ENCODE peak calls at places on chromosomes 1 and 21, in seven cellular contexts. One of them, this sample, is unnamed.
A peak's percentile ranks its signal among the peaks of the same experiment; 100 is the strongest.

GRCh38 chr21:42083361-42083690 is 12.2 kb downstream of the UMODL1 start:
- DNase-seq in mesendoderm: no peak
- DNase-seq in MM.1S: no peak
- DNase-seq in CD8-positive, alpha-beta T cell: no peak
- DNase-seq in stomach: no peak
- DNase-seq in fibroblast of lung: no peak
- DNase-seq in breast epithelium: no peak
- DNase-seq in this sample: no peak

GRCh38 chr1:14825396-14825795 is 226.9 kb downstream of the KAZN start:
- DNase-seq in mesendoderm: no peak
- DNase-seq in MM.1S: no peak
- DNase-seq in CD8-positive, alpha-beta T cell: no peak
- DNase-seq in stomach: no peak
- DNase-seq in fibroblast of lung: no peak
- DNase-seq in breast epithelium: no peak
- DNase-seq in this sample: no peak

GRCh38 chr1:7675431-7676273 is 95.4 kb upstream of the VAMP3 start:
- DNase-seq in mesendoderm: no peak
- DNase-seq in MM.1S: no peak
- DNase-seq in CD8-positive, alpha-beta T cell: no peak
- DNase-seq in stomach: no peak
- DNase-seq in fibroblast of lung: no peak
- DNase-seq in breast epithelium: peak; percentile 41
- DNase-seq in this sample: no peak

GRCh38 chr1:9957726-9958125 is 14.5 kb downstream of the NMNAT1 start:
- DNase-seq in mesendoderm: no peak
- DNase-seq in MM.1S: no peak
- DNase-seq in CD8-positive, alpha-beta T cell: no peak
- DNase-seq in stomach: no peak
- DNase-seq in fibroblast of lung: no peak
- DNase-seq in breast epithelium: no peak
- DNase-seq in this sample: no peak

GRCh38 chr1:25343872-25344271 is 5.7 kb downstream of the TMEM50A start:
- DNase-seq in mesendoderm: no peak
- DNase-seq in MM.1S: no peak
- DNase-seq in CD8-positive, alpha-beta T cell: no peak
- DNase-seq in stomach: no peak
- DNase-seq in fibroblast of lung: peak; percentile 85
- DNase-seq in breast epithelium: no peak
- DNase-seq in this sample: no peak

GRCh38 chr1:66931548-66932124 is 6.8 kb downstream of the MIER1 start:
- DNase-seq in mesendoderm: no peak
- DNase-seq in MM.1S: peak; percentile 39
- DNase-seq in CD8-positive, alpha-beta T cell: no peak
- DNase-seq in stomach: no peak
- DNase-seq in fibroblast of lung: no peak
- DNase-seq in breast epithelium: no peak
- DNase-seq in this sample: no peak

GRCh38 chr1:109762821-109763645 is 690 bp downstream of the EPS8L3 start:
- DNase-seq in mesendoderm: no peak
- DNase-seq in MM.1S: no peak
- DNase-seq in CD8-positive, alpha-beta T cell: no peak
- DNase-seq in stomach: peak; percentile 35
- DNase-seq in fibroblast of lung: peak; percentile 84
- DNase-seq in breast epithelium: no peak
- DNase-seq in this sample: no peak

GRCh38 chr21:43345746-43346409 is 81.1 kb downstream of the SIK1 start:
- DNase-seq in mesendoderm: no peak
- DNase-seq in MM.1S: no peak
- DNase-seq in CD8-positive, alpha-beta T cell: no peak
- DNase-seq in stomach: no peak
- DNase-seq in fibroblast of lung: peak; percentile 89
- DNase-seq in breast epithelium: no peak
- DNase-seq in this sample: no peak

GRCh38 chr1:112998592-112999235 is 42.7 kb upstream of the SLC16A1 start:
- DNase-seq in mesendoderm: peak; percentile 26
- DNase-seq in MM.1S: no peak
- DNase-seq in CD8-positive, alpha-beta T cell: no peak
- DNase-seq in stomach: peak; percentile 55
- DNase-seq in fibroblast of lung: peak; percentile 76
- DNase-seq in breast epithelium: no peak
- DNase-seq in this sample: peak; percentile 67

GRCh38 chr1:201552941-201553341 is 14.0 kb downstream of the NAV1 start:
- DNase-seq in mesendoderm: no peak
- DNase-seq in MM.1S: no peak
- DNase-seq in CD8-positive, alpha-beta T cell: no peak
- DNase-seq in stomach: no peak
- DNase-seq in fibroblast of lung: no peak
- DNase-seq in breast epithelium: no peak
- DNase-seq in this sample: no peak

GRCh38 chr1:48817505-48818114 is 40.9 kb upstream of the BEND5 start:
- DNase-seq in mesendoderm: peak; percentile 77
- DNase-seq in MM.1S: peak; percentile 55
- DNase-seq in CD8-positive, alpha-beta T cell: no peak
- DNase-seq in stomach: peak; percentile 71
- DNase-seq in fibroblast of lung: peak; percentile 63
- DNase-seq in breast epithelium: peak; percentile 52
- DNase-seq in this sample: peak; percentile 65

GRCh38 chr1:110916669-110917306 is 43.8 kb downstream of the CD53 start:
- DNase-seq in mesendoderm: peak; percentile 30
- DNase-seq in MM.1S: peak; percentile 65
- DNase-seq in CD8-positive, alpha-beta T cell: no peak
- DNase-seq in stomach: no peak
- DNase-seq in fibroblast of lung: peak; percentile 0
- DNase-seq in breast epithelium: no peak
- DNase-seq in this sample: no peak

GRCh38 chr1:62391369-62391971 is 45.4 kb upstream of the USP1 start:
- DNase-seq in mesendoderm: peak; percentile 74
- DNase-seq in MM.1S: peak; percentile 10
- DNase-seq in CD8-positive, alpha-beta T cell: peak; percentile 9
- DNase-seq in stomach: no peak
- DNase-seq in fibroblast of lung: peak; percentile 17
- DNase-seq in breast epithelium: no peak
- DNase-seq in this sample: no peak

GRCh38 chr1:212977781-212978645 is 27.7 kb downstream of the VASH2 start:
- DNase-seq in mesendoderm: no peak
- DNase-seq in MM.1S: no peak
- DNase-seq in CD8-positive, alpha-beta T cell: no peak
- DNase-seq in stomach: peak; percentile 5
- DNase-seq in fibroblast of lung: no peak
- DNase-seq in breast epithelium: no peak
- DNase-seq in this sample: no peak

GRCh38 chr1:105636052-105636451 is 1420.4 kb upstream of the PRMT6 start:
- DNase-seq in mesendoderm: no peak
- DNase-seq in MM.1S: no peak
- DNase-seq in CD8-positive, alpha-beta T cell: no peak
- DNase-seq in stomach: no peak
- DNase-seq in fibroblast of lung: no peak
- DNase-seq in breast epithelium: no peak
- DNase-seq in this sample: no peak

GRCh38 chr1:178938959-178939317 is 68.1 kb upstream of the ANGPTL1 start:
- DNase-seq in mesendoderm: no peak
- DNase-seq in MM.1S: no peak
- DNase-seq in CD8-positive, alpha-beta T cell: no peak
- DNase-seq in stomach: no peak
- DNase-seq in fibroblast of lung: peak; percentile 70
- DNase-seq in breast epithelium: no peak
- DNase-seq in this sample: peak; percentile 61

GRCh38 chr21:31372176-31372765 is 28.2 kb upstream of the TIAM1 start:
- DNase-seq in mesendoderm: no peak
- DNase-seq in MM.1S: no peak
- DNase-seq in CD8-positive, alpha-beta T cell: no peak
- DNase-seq in stomach: no peak
- DNase-seq in fibroblast of lung: no peak
- DNase-seq in breast epithelium: no peak
- DNase-seq in this sample: no peak

GRCh38 chr21:45158491-45159423 is 84.4 kb downstream of the ADARB1 start:
- DNase-seq in mesendoderm: no peak
- DNase-seq in MM.1S: no peak
- DNase-seq in CD8-positive, alpha-beta T cell: no peak
- DNase-seq in stomach: no peak
- DNase-seq in fibroblast of lung: no peak
- DNase-seq in breast epithelium: no peak
- DNase-seq in this sample: no peak

GRCh38 chr1:11921022-11921421 is 5.2 kb downstream of the KIAA2013 start:
- DNase-seq in mesendoderm: no peak
- DNase-seq in MM.1S: no peak
- DNase-seq in CD8-positive, alpha-beta T cell: no peak
- DNase-seq in stomach: no peak
- DNase-seq in fibroblast of lung: no peak
- DNase-seq in breast epithelium: no peak
- DNase-seq in this sample: no peak

GRCh38 chr1:11925938-11926292 is 312 bp downstream of the KIAA2013 start:
- DNase-seq in mesendoderm: no peak
- DNase-seq in MM.1S: no peak
- DNase-seq in CD8-positive, alpha-beta T cell: peak; percentile 12
- DNase-seq in stomach: no peak
- DNase-seq in fibroblast of lung: no peak
- DNase-seq in breast epithelium: no peak
- DNase-seq in this sample: no peak

GRCh38 chr1:11923069-11923826 is 3.0 kb downstream of the KIAA2013 start:
- DNase-seq in mesendoderm: no peak
- DNase-seq in MM.1S: no peak
- DNase-seq in CD8-positive, alpha-beta T cell: no peak
- DNase-seq in stomach: no peak
- DNase-seq in fibroblast of lung: no peak
- DNase-seq in breast epithelium: no peak
- DNase-seq in this sample: no peak

GRCh38 chr1:11924334-11925195 is 1.7 kb downstream of the KIAA2013 start:
- DNase-seq in mesendoderm: no peak
- DNase-seq in MM.1S: peak; percentile 64
- DNase-seq in CD8-positive, alpha-beta T cell: no peak
- DNase-seq in stomach: no peak
- DNase-seq in fibroblast of lung: no peak
- DNase-seq in breast epithelium: no peak
- DNase-seq in this sample: no peak

GRCh38 chr1:11923827-11924113 is 2.5 kb downstream of the KIAA2013 start:
- DNase-seq in mesendoderm: no peak
- DNase-seq in MM.1S: no peak
- DNase-seq in CD8-positive, alpha-beta T cell: no peak
- DNase-seq in stomach: no peak
- DNase-seq in fibroblast of lung: no peak
- DNase-seq in breast epithelium: no peak
- DNase-seq in this sample: no peak
- H3K4me1 ChIP-seq in mesendoderm: peaks cover 5% of the 10 kb centered on the region
- H3K4me1 ChIP-seq in MM.1S: peaks cover 5% of the 10 kb centered on the region
- H3K4me1 ChIP-seq in CD8-positive, alpha-beta T cell: peaks cover 37% of the 10 kb centered on the region
- H3K4me1 ChIP-seq in stomach: peaks cover 46% of the 10 kb centered on the region
- H3K4me1 ChIP-seq in fibroblast of lung: peaks cover 11% of the 10 kb centered on the region
- H3K4me1 ChIP-seq in breast epithelium: peaks cover 8% of the 10 kb centered on the region
- H3K4me1 ChIP-seq in this sample: peaks cover 46% of the 10 kb centered on the region

GRCh38 chr1:21924503-21925005 is 12.6 kb downstream of the HSPG2 start:
- DNase-seq in mesendoderm: no peak
- DNase-seq in MM.1S: no peak
- DNase-seq in CD8-positive, alpha-beta T cell: no peak
- DNase-seq in stomach: no peak
- DNase-seq in fibroblast of lung: no peak
- DNase-seq in breast epithelium: no peak
- DNase-seq in this sample: peak; percentile 55
- H3K27ac ChIP-seq in mesendoderm: no peak overlapping the region
- H3K27ac ChIP-seq in MM.1S: no peak overlapping the region
- H3K27ac ChIP-seq in CD8-positive, alpha-beta T cell: no peak overlapping the region
- H3K27ac ChIP-seq in stomach: no peak overlapping the region
- H3K27ac ChIP-seq in fibroblast of lung: no peak overlapping the region
- H3K27ac ChIP-seq in breast epithelium: peak overlapping the region; percentile 55
- H3K27ac ChIP-seq in this sample: peak overlapping the region; percentile 83

DNA sequence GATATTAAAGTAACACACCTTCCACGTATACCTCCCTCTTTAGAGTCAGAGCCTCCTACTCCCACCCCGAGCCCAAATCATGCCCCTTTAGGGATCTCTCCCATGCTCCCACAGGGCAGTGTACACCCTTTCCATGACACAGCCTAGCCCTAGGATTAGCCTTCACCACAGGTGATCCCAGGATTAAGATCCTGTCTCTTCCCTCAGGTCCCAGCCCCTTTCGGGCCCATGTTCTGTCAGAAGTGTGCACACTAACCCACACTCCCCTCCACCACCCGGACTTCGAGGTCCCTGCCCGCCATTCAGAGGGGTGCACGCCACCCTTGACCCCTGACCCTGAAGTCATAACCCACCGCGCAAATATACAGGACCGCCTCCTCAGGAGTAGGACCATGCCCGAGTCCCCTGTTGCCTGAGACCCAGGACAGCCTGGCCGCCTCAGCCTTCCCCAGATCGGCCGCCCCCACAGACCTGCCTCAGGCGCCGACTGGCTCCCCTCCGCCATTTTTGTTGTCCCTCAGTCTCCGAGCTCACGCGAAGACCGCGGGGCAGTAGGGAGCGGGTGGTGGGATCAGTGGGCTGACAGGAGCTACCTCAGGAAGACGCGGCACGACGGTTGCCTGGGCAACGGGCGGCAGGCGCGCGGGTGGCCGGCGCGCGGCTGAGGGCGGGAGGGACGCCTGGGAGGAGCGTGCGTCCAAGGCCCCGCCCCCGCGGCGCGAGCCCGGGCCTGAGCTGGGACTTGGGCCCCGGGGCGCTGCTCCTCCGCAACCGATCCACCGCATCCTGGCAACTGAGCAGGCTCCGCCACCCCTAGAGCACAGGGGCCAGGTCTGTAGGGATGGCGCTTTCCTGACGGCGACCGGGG is at the start of gene AGBL4:
- DNase-seq in mesendoderm: peak; percentile 86
- DNase-seq in MM.1S: no peak
- DNase-seq in CD8-positive, alpha-beta T cell: no peak
- DNase-seq in stomach: peak; percentile 55
- DNase-seq in fibroblast of lung: peak; percentile 1
- DNase-seq in breast epithelium: peak; percentile 37
- DNase-seq in this sample: peak; percentile 75
- H3K4me3 ChIP-seq in mesendoderm: no peak within 1 kb of the TSS
- H3K4me3 ChIP-seq in MM.1S: no peak within 1 kb of the TSS
- H3K4me3 ChIP-seq in CD8-positive, alpha-beta T cell: no peak within 1 kb of the TSS
- H3K4me3 ChIP-seq in stomach: peak within 1 kb of the TSS; percentile 63
- H3K4me3 ChIP-seq in fibroblast of lung: peak within 1 kb of the TSS; percentile 53
- H3K4me3 ChIP-seq in breast epithelium: peak within 1 kb of the TSS; percentile 43
- H3K4me3 ChIP-seq in this sample: peak within 1 kb of the TSS; percentile 76

DNA sequence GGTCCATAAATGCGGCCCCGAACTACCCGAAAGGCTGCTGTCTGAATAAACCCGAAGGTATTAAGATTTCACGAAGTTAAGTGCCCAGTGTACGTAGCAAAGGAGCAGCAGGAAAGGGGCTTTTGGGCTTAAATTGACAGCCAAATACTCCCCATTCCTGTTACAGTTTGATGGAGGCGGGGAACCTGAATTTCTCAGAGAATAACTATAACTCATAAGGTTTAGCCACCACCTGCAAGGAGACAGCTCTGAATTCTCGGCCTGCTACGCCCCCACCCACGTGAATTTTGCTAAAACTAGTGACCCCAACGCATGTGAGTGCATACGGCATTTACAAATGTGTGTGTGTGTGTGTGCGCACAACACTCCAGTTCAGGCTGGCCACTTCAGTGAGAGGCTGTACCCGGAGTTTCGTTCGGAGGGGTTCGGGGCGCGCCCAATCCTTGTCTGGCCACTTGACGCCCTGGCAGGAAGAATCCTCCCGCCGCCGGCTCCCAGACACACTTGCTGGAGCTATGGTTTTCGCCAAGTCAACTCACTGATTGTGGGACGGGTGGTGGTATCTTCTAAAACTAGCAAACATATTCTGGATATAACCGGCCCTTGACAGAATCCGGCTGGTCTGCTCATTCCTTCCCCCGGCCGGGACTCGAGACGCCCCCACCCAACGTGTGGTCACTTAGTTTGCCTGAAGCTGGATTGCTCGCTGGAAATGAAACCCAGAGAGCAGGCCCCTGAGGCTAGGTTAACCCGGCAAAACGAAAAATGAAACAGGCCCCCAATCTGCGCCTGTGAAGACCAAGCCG is 4.9 kb downstream of the GFI1 start:
- DNase-seq in mesendoderm: peak; percentile 28
- DNase-seq in MM.1S: no peak
- DNase-seq in CD8-positive, alpha-beta T cell: no peak
- DNase-seq in stomach: no peak
- DNase-seq in fibroblast of lung: peak; percentile 36
- DNase-seq in breast epithelium: no peak
- DNase-seq in this sample: no peak
- H3K4me1 ChIP-seq in mesendoderm: peaks cover 5% of the 10 kb centered on the region
- H3K4me1 ChIP-seq in MM.1S: no peaks in the 10 kb centered on the region
- H3K4me1 ChIP-seq in CD8-positive, alpha-beta T cell: peaks cover 42% of the 10 kb centered on the region
- H3K4me1 ChIP-seq in stomach: peaks cover 64% of the 10 kb centered on the region
- H3K4me1 ChIP-seq in fibroblast of lung: no peaks in the 10 kb centered on the region
- H3K4me1 ChIP-seq in breast epithelium: peaks cover 16% of the 10 kb centered on the region
- H3K4me1 ChIP-seq in this sample: peaks cover 47% of the 10 kb centered on the region